ENCODE peak calls at places on chromosome 17, in four cellular contexts. N is neural progenitor cell, T is D721Med, O is GM06990. S is an unnamed sample.

GRCh38 chr17:62963296-62963695 is 2.7 kb upstream of the TANC2 start:
- DNase-seq in T (no peak), O (no peak), N (no peak), S (no peak)

GRCh38 chr17:67221062-67221998 is 23.7 kb downstream of the HELZ start:
- DNase-seq in N (peak), O (no peak), T (no peak), S (no peak)

GRCh38 chr17:835263-835662 is 53.1 kb downstream of the MRM3 start:
- DNase-seq in N (peak), O (no peak), T (no peak), S (no peak)

GRCh38 chr17:15649861-15650391 is 30.4 kb upstream of the FBXW10B start:
- DNase-seq in O (no peak), T (no peak), N (no peak), S (no peak)

GRCh38 chr17:1087381-1088241 is 90.7 kb downstream of the TIMM22 start:
- DNase-seq in O (no peak), T (no peak), N (peak), S (no peak)

GRCh38 chr17:81200695-81201580 is 21.8 kb downstream of the CEP131 start:
- DNase-seq in O (no peak), N (peak), T (no peak), S (no peak)

GRCh38 chr17:46152423-46152822 is 40.8 kb downstream of the KANSL1 start:
- DNase-seq in T (no peak), N (no peak), O (peak), S (peak)

GRCh38 chr17:28524476-28525415 is 18.6 kb downstream of the FOXN1 start:
- DNase-seq in O (no peak), N (no peak), T (no peak), S (no peak)

GRCh38 chr17:6508519-6509294 is 47.6 kb downstream of the PITPNM3 start:
- DNase-seq in N (no peak), O (no peak), T (no peak), S (no peak)

GRCh38 chr17:7717756-7718350 is 309 bp downstream of the DNAH2 start:
- DNase-seq in T (no peak), O (no peak), N (no peak), S (no peak)

GRCh38 chr17:68910256-68910705 is 44.9 kb downstream of the ABCA8 start:
- DNase-seq in T (no peak), O (no peak), N (peak), S (no peak)

GRCh38 chr17:78915872-78916632 is 9.1 kb downstream of the TIMP2 start:
- DNase-seq in T (no peak), N (no peak), O (no peak), S (no peak)

GRCh38 chr17:11899494-11899893 is 97.8 kb downstream of the ZNF18 start:
- DNase-seq in O (no peak), N (peak), T (peak), S (no peak)

GRCh38 chr17:5050281-5050680 is 15.1 kb upstream of the SLC52A1 start:
- DNase-seq in O (no peak), T (no peak), N (no peak), S (no peak)

GRCh38 chr17:36515837-36516236 is 18.8 kb downstream of the MYO19 start:
- DNase-seq in T (no peak), O (no peak), N (no peak), S (no peak)

GRCh38 chr17:62792122-62792800 is 15.9 kb downstream of the MARCHF10 start:
- DNase-seq in T (no peak), O (no peak), N (no peak), S (no peak)

GRCh38 chr17:48160177-48160967 is 52.8 kb downstream of the SNX11 start:
- DNase-seq in O (no peak), N (no peak), T (no peak), S (no peak)

GRCh38 chr17:179066-179432 is 2.4 kb downstream of the DOC2B start:
- DNase-seq in T (no peak), N (no peak), O (no peak), S (no peak)

GRCh38 chr17:8921147-8921546 is 44.4 kb downstream of the PIK3R5 start:
- DNase-seq in N (no peak), O (peak), T (no peak), S (no peak)

GRCh38 chr17:48202945-48203344 is 95.4 kb downstream of the SNX11 start:
- DNase-seq in N (no peak), T (no peak), O (no peak), S (no peak)

GRCh38 chr17:17783121-17783824 is 53.5 kb downstream of the SREBF1 start:
- DNase-seq in N (peak), T (no peak), O (peak), S (peak)
- TF ChIP-seq CTCF in N (peak), T (no peak), O (no peak), S (no peak)

DNA sequence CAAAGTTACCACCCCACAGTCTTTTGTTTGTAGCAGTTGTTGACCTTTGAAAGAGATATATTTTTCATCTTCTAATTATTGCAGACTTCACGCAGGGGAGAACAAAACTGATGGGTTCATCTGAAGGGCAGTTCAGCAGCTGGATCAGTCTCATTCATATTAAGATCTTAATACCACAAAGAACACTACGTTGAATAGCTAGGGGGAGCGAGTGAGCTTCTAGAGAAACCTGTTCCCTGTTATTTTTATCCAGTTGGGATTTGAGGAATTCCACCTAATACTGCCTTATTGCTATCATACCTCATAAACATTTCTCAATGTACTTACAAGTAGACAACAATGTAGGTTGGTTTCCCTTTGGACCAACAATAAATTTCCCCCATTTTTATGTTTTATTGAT is 306.1 kb upstream of the KIF2B start:
- DNase-seq in N (peak), T (no peak), O (no peak), S (no peak)
- TF ChIP-seq CTCF in N (peak), T (peak), O (no peak), S (no peak)

GRCh38 chr17:17985555-17985954 is 12.9 kb downstream of the DRC3 start:
- DNase-seq in O (no peak), T (no peak), N (no peak), S (peak)
- TF ChIP-seq CTCF in O (peak), T (peak), N (peak), S (peak)

GRCh38 chr17:2415081-2415480 is 14.2 kb upstream of the MNT start:
- DNase-seq in N (no peak), T (no peak), O (no peak), S (no peak)

GRCh38 chr17:2414665-2415064 is 13.8 kb upstream of the MNT start:
- DNase-seq in T (no peak), N (no peak), O (no peak), S (no peak)

GRCh38 chr17:2416010-2416734 is 15.3 kb upstream of the MNT start:
- DNase-seq in O (peak), N (peak), T (peak), S (no peak)

GRCh38 chr17:2410951-2411350 is 10.1 kb upstream of the MNT start:
- DNase-seq in T (no peak), N (no peak), O (no peak), S (no peak)

DNA sequence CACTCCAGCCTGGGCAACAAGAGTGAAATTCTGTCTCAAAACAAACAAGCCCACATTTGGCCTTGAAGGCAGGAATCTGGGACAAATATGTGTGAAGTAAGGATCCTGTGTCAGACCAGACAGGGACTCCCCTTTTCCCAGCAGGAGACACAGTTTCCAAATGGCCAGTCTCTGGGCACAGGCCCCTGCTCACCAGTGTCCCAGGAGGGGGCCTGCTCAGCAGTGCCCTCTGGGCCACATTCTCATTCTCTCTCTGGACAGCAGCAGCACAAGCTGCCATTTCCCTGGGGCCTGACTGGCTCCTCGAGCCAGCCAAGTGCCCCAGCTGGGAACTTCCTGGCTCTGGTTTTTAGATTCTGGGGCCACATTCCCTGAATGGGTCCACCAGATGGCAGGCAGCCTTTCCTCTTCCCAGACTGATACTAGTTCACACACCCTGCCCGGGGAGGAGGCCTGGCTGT is 11.7 kb upstream of the MNT start:
- DNase-seq in T (no peak), O (no peak), N (peak), S (no peak)
- TF ChIP-seq CTCF in T (no peak), O (no peak), N (no peak), S (no peak)

GRCh38 chr17:20944014-20944905 is 98.6 kb downstream of the USP22 start:
- DNase-seq in T (no peak), N (peak), O (no peak), S (no peak)
- TF ChIP-seq CTCF in T (peak), N (peak), O (peak), S (peak)

GRCh38 chr17:76888661-76889060 is 20.5 kb downstream of the MGAT5B start:
- DNase-seq in T (no peak), O (no peak), N (peak), S (no peak)

GRCh38 chr17:76884995-76885896 is 17.0 kb downstream of the MGAT5B start:
- DNase-seq in T (no peak), O (no peak), N (no peak), S (no peak)

GRCh38 chr17:76886395-76886794 is 18.2 kb downstream of the MGAT5B start:
- DNase-seq in N (no peak), T (no peak), O (no peak), S (no peak)

GRCh38 chr17:76889323-76889722 is 21.1 kb downstream of the MGAT5B start:
- DNase-seq in N (no peak), T (no peak), O (no peak), S (no peak)

GRCh38 chr17:76887809-76888208 is 19.6 kb downstream of the MGAT5B start:
- DNase-seq in O (no peak), N (no peak), T (no peak), S (no peak)
- TF ChIP-seq CTCF in O (peak), N (peak), T (peak), S (no peak)

DNA sequence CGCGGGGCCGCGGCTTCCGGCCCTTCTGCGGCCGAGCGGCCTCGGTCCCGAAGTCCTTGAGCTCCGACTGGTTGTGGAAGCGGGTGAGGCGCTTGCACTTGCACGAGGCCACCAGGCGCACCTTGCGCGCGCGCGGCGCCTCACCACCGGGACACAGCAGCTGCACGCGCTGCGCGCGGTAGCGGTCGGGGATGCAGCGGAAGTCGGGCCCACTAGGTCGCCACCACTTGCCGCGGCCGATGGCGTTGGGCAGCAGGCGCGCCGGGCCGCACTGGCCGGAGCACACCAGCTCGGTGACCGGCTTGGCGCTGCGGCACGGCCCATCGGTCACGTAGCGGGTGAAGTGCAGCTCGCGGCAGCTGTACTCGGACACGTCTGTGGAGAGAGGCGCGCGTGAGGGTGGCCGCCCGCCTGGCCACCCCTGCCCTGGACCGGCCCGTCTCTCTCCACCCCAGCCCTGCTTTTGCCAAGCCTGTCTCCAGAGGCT is 3.2 kb downstream of the SOST start:
- DNase-seq in T (no peak), N (peak), O (no peak), S (no peak)
- TF ChIP-seq CTCF in T (no peak), N (no peak), O (no peak), S (no peak)

GRCh38 chr17:29595107-29595942 is 2.4 kb downstream of the ANKRD13B start:
- DNase-seq in O (no peak), N (peak), T (no peak), S (no peak)

GRCh38 chr17:29592850-29593545 is at the start of gene ANKRD13B:
- DNase-seq in O (no peak), N (peak), T (no peak), S (no peak)

GRCh38 chr17:29594441-29595090 is 1.6 kb downstream of the ANKRD13B start:
- DNase-seq in T (no peak), O (no peak), N (no peak), S (no peak)

GRCh38 chr17:29591737-29592624 is 951 bp upstream of the ANKRD13B start:
- DNase-seq in N (peak), O (peak), T (peak), S (no peak)

GRCh38 chr17:29593546-29594440 is 861 bp downstream of the ANKRD13B start:
- DNase-seq in N (peak), O (no peak), T (no peak), S (no peak)
- TF ChIP-seq CTCF in N (peak), O (peak), T (peak), S (peak)

GRCh38 chr17:42878123-42878880 is 22.3 kb upstream of the G6PC1 start:
- DNase-seq in O (no peak), N (peak), T (no peak), S (no peak)
- TF ChIP-seq CTCF in O (no peak), N (no peak), T (no peak), S (no peak)

GRCh38 chr17:19333736-19334290 is 28.7 kb downstream of the B9D1 start:
- DNase-seq in T (no peak), N (no peak), O (no peak), S (no peak)
- TF ChIP-seq CTCF in T (no peak), N (no peak), O (no peak), S (no peak)